ENCODE peak calls at places on chromosomes 7 and 10, in eight cellular contexts. One of them, this sample, is unnamed.

GRCh38 chr10:80204801-80205477 is 398 bp downstream of the ANXA11 start:
- DNase-seq in cardiac fibroblast: peak; percentile 51
- DNase-seq in OCI-LY7: peak; percentile 53
- DNase-seq in adrenal gland: peak; percentile 60
- DNase-seq in mammary epithelial cell: no peak
- DNase-seq in neural progenitor cell: peak; percentile 57
- DNase-seq in neural crest cell: peak; percentile 11
- DNase-seq in mucosa of descending colon: peak; percentile 33
- DNase-seq in this sample: no peak

GRCh38 chr10:125209591-125210373 is 49.4 kb upstream of the CTBP2 start:
- DNase-seq in cardiac fibroblast: peak; percentile 24
- DNase-seq in OCI-LY7: no peak
- DNase-seq in adrenal gland: no peak
- DNase-seq in mammary epithelial cell: no peak
- DNase-seq in neural progenitor cell: no peak
- DNase-seq in neural crest cell: no peak
- DNase-seq in mucosa of descending colon: no peak
- DNase-seq in this sample: no peak

GRCh38 chr7:5429253-5429856 is 5.7 kb upstream of the TNRC18 start:
- DNase-seq in cardiac fibroblast: peak; percentile 76
- DNase-seq in OCI-LY7: no peak
- DNase-seq in adrenal gland: peak; percentile 51
- DNase-seq in mammary epithelial cell: peak; percentile 77
- DNase-seq in neural progenitor cell: peak; percentile 71
- DNase-seq in neural crest cell: no peak
- DNase-seq in mucosa of descending colon: peak; percentile 72
- DNase-seq in this sample: no peak

GRCh38 chr7:50781371-50781770 is 1.3 kb downstream of the GRB10 start:
- DNase-seq in cardiac fibroblast: no peak
- DNase-seq in OCI-LY7: no peak
- DNase-seq in adrenal gland: no peak
- DNase-seq in mammary epithelial cell: no peak
- DNase-seq in neural progenitor cell: peak; percentile 60
- DNase-seq in neural crest cell: no peak
- DNase-seq in mucosa of descending colon: no peak
- DNase-seq in this sample: no peak

GRCh38 chr10:116155191-116155590 is 117.8 kb downstream of the GFRA1 start:
- DNase-seq in cardiac fibroblast: no peak
- DNase-seq in OCI-LY7: no peak
- DNase-seq in adrenal gland: no peak
- DNase-seq in mammary epithelial cell: no peak
- DNase-seq in neural progenitor cell: no peak
- DNase-seq in neural crest cell: no peak
- DNase-seq in mucosa of descending colon: no peak
- DNase-seq in this sample: no peak

GRCh38 chr7:44789990-44790389 is 6.5 kb upstream of the PPIA start:
- DNase-seq in cardiac fibroblast: no peak
- DNase-seq in OCI-LY7: no peak
- DNase-seq in adrenal gland: no peak
- DNase-seq in mammary epithelial cell: no peak
- DNase-seq in neural progenitor cell: no peak
- DNase-seq in neural crest cell: no peak
- DNase-seq in mucosa of descending colon: no peak
- DNase-seq in this sample: no peak

GRCh38 chr10:18649364-18649959 is 1.9 kb downstream of the NSUN6 start:
- DNase-seq in cardiac fibroblast: no peak
- DNase-seq in OCI-LY7: peak; percentile 47
- DNase-seq in adrenal gland: no peak
- DNase-seq in mammary epithelial cell: no peak
- DNase-seq in neural progenitor cell: no peak
- DNase-seq in neural crest cell: no peak
- DNase-seq in mucosa of descending colon: no peak
- DNase-seq in this sample: no peak

GRCh38 chr7:64625114-64626082 is 40.5 kb upstream of the ZNF107 start:
- DNase-seq in cardiac fibroblast: no peak
- DNase-seq in OCI-LY7: peak; percentile 61
- DNase-seq in adrenal gland: no peak
- DNase-seq in mammary epithelial cell: no peak
- DNase-seq in neural progenitor cell: no peak
- DNase-seq in neural crest cell: no peak
- DNase-seq in mucosa of descending colon: no peak
- DNase-seq in this sample: no peak

GRCh38 chr10:121495719-121496118 is 102.5 kb downstream of the FGFR2 start:
- DNase-seq in cardiac fibroblast: no peak
- DNase-seq in OCI-LY7: no peak
- DNase-seq in adrenal gland: no peak
- DNase-seq in mammary epithelial cell: no peak
- DNase-seq in neural progenitor cell: no peak
- DNase-seq in neural crest cell: no peak
- DNase-seq in mucosa of descending colon: no peak
- DNase-seq in this sample: no peak

GRCh38 chr7:128020161-128020560 is 11.1 kb downstream of the LRRC4 start:
- DNase-seq in cardiac fibroblast: no peak
- DNase-seq in OCI-LY7: peak; percentile 24
- DNase-seq in adrenal gland: no peak
- DNase-seq in mammary epithelial cell: no peak
- DNase-seq in neural progenitor cell: peak; percentile 43
- DNase-seq in neural crest cell: no peak
- DNase-seq in mucosa of descending colon: no peak
- DNase-seq in this sample: no peak

GRCh38 chr7:102044984-102045673 is 227.7 kb downstream of the CUX1 start:
- DNase-seq in cardiac fibroblast: peak; percentile 90
- DNase-seq in OCI-LY7: no peak
- DNase-seq in adrenal gland: peak; percentile 61
- DNase-seq in mammary epithelial cell: no peak
- DNase-seq in neural progenitor cell: peak; percentile 15
- DNase-seq in neural crest cell: no peak
- DNase-seq in mucosa of descending colon: no peak
- DNase-seq in this sample: peak; percentile 76

GRCh38 chr7:29488977-29489376 is 74.7 kb upstream of the PRR15 start:
- DNase-seq in cardiac fibroblast: peak; percentile 88
- DNase-seq in OCI-LY7: no peak
- DNase-seq in adrenal gland: no peak
- DNase-seq in mammary epithelial cell: peak; percentile 67
- DNase-seq in neural progenitor cell: no peak
- DNase-seq in neural crest cell: no peak
- DNase-seq in mucosa of descending colon: no peak
- DNase-seq in this sample: no peak

GRCh38 chr7:111750168-111750715 is 187.9 kb upstream of the IMMP2L start:
- DNase-seq in cardiac fibroblast: no peak
- DNase-seq in OCI-LY7: no peak
- DNase-seq in adrenal gland: no peak
- DNase-seq in mammary epithelial cell: no peak
- DNase-seq in neural progenitor cell: no peak
- DNase-seq in neural crest cell: no peak
- DNase-seq in mucosa of descending colon: no peak
- DNase-seq in this sample: no peak

GRCh38 chr10:110643670-110644597 is at the start of gene RBM20:
- DNase-seq in cardiac fibroblast: no peak
- DNase-seq in OCI-LY7: no peak
- DNase-seq in adrenal gland: peak; percentile 23
- DNase-seq in mammary epithelial cell: peak; percentile 43
- DNase-seq in neural progenitor cell: peak; percentile 82
- DNase-seq in neural crest cell: peak; percentile 29
- DNase-seq in mucosa of descending colon: peak; percentile 8
- DNase-seq in this sample: no peak

GRCh38 chr7:156236936-156237599 is 403.5 kb upstream of the RNF32 start:
- DNase-seq in cardiac fibroblast: no peak
- DNase-seq in OCI-LY7: no peak
- DNase-seq in adrenal gland: no peak
- DNase-seq in mammary epithelial cell: no peak
- DNase-seq in neural progenitor cell: no peak
- DNase-seq in neural crest cell: no peak
- DNase-seq in mucosa of descending colon: no peak
- DNase-seq in this sample: no peak

GRCh38 chr7:132080967-132081668 is 495.2 kb downstream of the PLXNA4 start:
- DNase-seq in cardiac fibroblast: peak; percentile 92
- DNase-seq in OCI-LY7: no peak
- DNase-seq in adrenal gland: no peak
- DNase-seq in mammary epithelial cell: no peak
- DNase-seq in neural progenitor cell: no peak
- DNase-seq in neural crest cell: no peak
- DNase-seq in mucosa of descending colon: peak; percentile 25
- DNase-seq in this sample: no peak

GRCh38 chr7:1623810-1624209 is 46.3 kb upstream of the ELFN1 start:
- DNase-seq in cardiac fibroblast: no peak
- DNase-seq in OCI-LY7: no peak
- DNase-seq in adrenal gland: no peak
- DNase-seq in mammary epithelial cell: no peak
- DNase-seq in neural progenitor cell: no peak
- DNase-seq in neural crest cell: no peak
- DNase-seq in mucosa of descending colon: no peak
- DNase-seq in this sample: no peak

GRCh38 chr10:133157662-133158436 is 2.2 kb upstream of the KNDC1 start:
- DNase-seq in cardiac fibroblast: no peak
- DNase-seq in OCI-LY7: no peak
- DNase-seq in adrenal gland: no peak
- DNase-seq in mammary epithelial cell: no peak
- DNase-seq in neural progenitor cell: no peak
- DNase-seq in neural crest cell: no peak
- DNase-seq in mucosa of descending colon: no peak
- DNase-seq in this sample: no peak

GRCh38 chr7:43869898-43870240 is 552 bp upstream of the MRPS24 start:
- DNase-seq in cardiac fibroblast: peak; percentile 84
- DNase-seq in OCI-LY7: no peak
- DNase-seq in adrenal gland: peak; percentile 74
- DNase-seq in mammary epithelial cell: peak; percentile 93
- DNase-seq in neural progenitor cell: no peak
- DNase-seq in neural crest cell: no peak
- DNase-seq in mucosa of descending colon: peak; percentile 25
- DNase-seq in this sample: no peak

GRCh38 chr7:47281161-47281560 is 300.8 kb downstream of the TNS3 start:
- DNase-seq in cardiac fibroblast: no peak
- DNase-seq in OCI-LY7: no peak
- DNase-seq in adrenal gland: no peak
- DNase-seq in mammary epithelial cell: no peak
- DNase-seq in neural progenitor cell: no peak
- DNase-seq in neural crest cell: no peak
- DNase-seq in mucosa of descending colon: no peak
- DNase-seq in this sample: no peak

GRCh38 chr7:64902806-64903721 is at the start of gene ZNF273:
- DNase-seq in cardiac fibroblast: peak; percentile 88
- DNase-seq in OCI-LY7: peak; percentile 96
- DNase-seq in adrenal gland: peak; percentile 97
- DNase-seq in mammary epithelial cell: peak; percentile 88
- DNase-seq in neural progenitor cell: peak; percentile 93
- DNase-seq in neural crest cell: peak; percentile 75
- DNase-seq in mucosa of descending colon: peak; percentile 98
- DNase-seq in this sample: peak; percentile 89

GRCh38 chr7:16491148-16491547 is 25.6 kb upstream of the SOSTDC1 start:
- DNase-seq in cardiac fibroblast: no peak
- DNase-seq in OCI-LY7: no peak
- DNase-seq in adrenal gland: no peak
- DNase-seq in mammary epithelial cell: no peak
- DNase-seq in neural progenitor cell: peak; percentile 18
- DNase-seq in neural crest cell: no peak
- DNase-seq in mucosa of descending colon: no peak
- DNase-seq in this sample: no peak

DNA sequence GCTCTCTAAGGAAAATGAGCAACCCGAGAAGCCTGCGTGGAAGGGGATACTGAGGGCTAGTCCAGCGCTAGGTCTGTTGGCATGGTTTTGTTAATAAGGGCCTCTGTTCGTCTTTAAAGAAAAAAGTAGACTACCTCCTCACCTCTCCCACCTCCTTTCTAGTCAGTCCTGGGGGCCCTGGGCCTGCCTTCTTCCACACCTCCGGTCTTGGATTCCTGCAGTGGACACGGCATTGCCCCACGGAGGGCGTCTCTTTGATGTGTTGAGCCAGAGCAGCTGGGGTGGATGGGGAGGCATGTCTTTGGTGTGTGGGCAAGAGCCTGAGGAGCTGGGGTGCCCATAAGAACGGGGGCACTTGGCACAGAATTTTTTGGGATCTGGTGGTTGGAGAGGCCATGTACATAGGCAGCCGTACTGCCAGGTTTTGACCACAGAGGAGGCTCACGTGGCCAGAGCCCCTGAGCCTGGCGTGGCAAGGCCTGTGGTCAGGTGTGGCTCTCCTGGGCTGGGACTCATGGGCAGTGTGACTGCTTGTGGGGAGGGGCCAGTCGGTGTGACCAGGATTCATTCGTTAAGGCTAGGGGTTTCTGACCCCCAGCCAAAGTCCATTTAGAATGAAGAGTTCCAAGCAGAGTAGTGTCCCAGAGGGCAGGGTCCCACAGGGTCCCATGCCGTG is 38.1 kb downstream of the AGAP3 start:
- DNase-seq in cardiac fibroblast: no peak
- DNase-seq in OCI-LY7: no peak
- DNase-seq in adrenal gland: no peak
- DNase-seq in mammary epithelial cell: no peak
- DNase-seq in neural progenitor cell: no peak
- DNase-seq in neural crest cell: no peak
- DNase-seq in mucosa of descending colon: no peak
- DNase-seq in this sample: no peak
- TF ChIP-seq CTCF in cardiac fibroblast: no peak
- TF ChIP-seq CTCF in OCI-LY7: peak; percentile 44
- TF ChIP-seq CTCF in adrenal gland: no peak
- TF ChIP-seq CTCF in mammary epithelial cell: no peak
- TF ChIP-seq CTCF in neural progenitor cell: no peak
- TF ChIP-seq CTCF in neural crest cell: no peak
- TF ChIP-seq CTCF in mucosa of descending colon: no peak
- TF ChIP-seq CTCF in this sample: no peak

GRCh38 chr7:33463131-33463530 is 333.8 kb downstream of the BBS9 start:
- DNase-seq in cardiac fibroblast: no peak
- DNase-seq in OCI-LY7: no peak
- DNase-seq in adrenal gland: no peak
- DNase-seq in mammary epithelial cell: no peak
- DNase-seq in neural progenitor cell: peak; percentile 57
- DNase-seq in neural crest cell: no peak
- DNase-seq in mucosa of descending colon: no peak
- DNase-seq in this sample: no peak

GRCh38 chr7:33457041-33457440 is 327.7 kb downstream of the BBS9 start:
- DNase-seq in cardiac fibroblast: no peak
- DNase-seq in OCI-LY7: no peak
- DNase-seq in adrenal gland: no peak
- DNase-seq in mammary epithelial cell: no peak
- DNase-seq in neural progenitor cell: no peak
- DNase-seq in neural crest cell: no peak
- DNase-seq in mucosa of descending colon: no peak
- DNase-seq in this sample: no peak

GRCh38 chr7:33459340-33459751 is 330.0 kb downstream of the BBS9 start:
- DNase-seq in cardiac fibroblast: peak; percentile 82
- DNase-seq in OCI-LY7: peak; percentile 3
- DNase-seq in adrenal gland: peak; percentile 2
- DNase-seq in mammary epithelial cell: peak; percentile 37
- DNase-seq in neural progenitor cell: peak; percentile 70
- DNase-seq in neural crest cell: no peak
- DNase-seq in mucosa of descending colon: peak; percentile 10
- DNase-seq in this sample: no peak
- TF ChIP-seq CTCF in cardiac fibroblast: peak; percentile 61
- TF ChIP-seq CTCF in OCI-LY7: peak; percentile 39
- TF ChIP-seq CTCF in adrenal gland: peak; percentile 33
- TF ChIP-seq CTCF in mammary epithelial cell: peak; percentile 60
- TF ChIP-seq CTCF in neural progenitor cell: peak; percentile 68
- TF ChIP-seq CTCF in neural crest cell: peak; percentile 65
- TF ChIP-seq CTCF in mucosa of descending colon: no peak
- TF ChIP-seq CTCF in this sample: peak; percentile 69

GRCh38 chr10:4004144-4004543 is 219.1 kb upstream of the KLF6 start:
- DNase-seq in cardiac fibroblast: no peak
- DNase-seq in OCI-LY7: no peak
- DNase-seq in adrenal gland: no peak
- DNase-seq in mammary epithelial cell: no peak
- DNase-seq in neural progenitor cell: no peak
- DNase-seq in neural crest cell: no peak
- DNase-seq in mucosa of descending colon: no peak
- DNase-seq in this sample: no peak
- TF ChIP-seq CTCF in cardiac fibroblast: no peak
- TF ChIP-seq CTCF in OCI-LY7: no peak
- TF ChIP-seq CTCF in adrenal gland: no peak
- TF ChIP-seq CTCF in mammary epithelial cell: no peak
- TF ChIP-seq CTCF in neural progenitor cell: no peak
- TF ChIP-seq CTCF in neural crest cell: no peak
- TF ChIP-seq CTCF in mucosa of descending colon: no peak
- TF ChIP-seq CTCF in this sample: no peak

GRCh38 chr7:86214734-86215133 is 429.0 kb upstream of the GRM3 start:
- DNase-seq in cardiac fibroblast: no peak
- DNase-seq in OCI-LY7: peak; percentile 61
- DNase-seq in adrenal gland: no peak
- DNase-seq in mammary epithelial cell: no peak
- DNase-seq in neural progenitor cell: no peak
- DNase-seq in neural crest cell: no peak
- DNase-seq in mucosa of descending colon: no peak
- DNase-seq in this sample: no peak
- TF ChIP-seq CTCF in cardiac fibroblast: no peak
- TF ChIP-seq CTCF in OCI-LY7: no peak
- TF ChIP-seq CTCF in adrenal gland: no peak
- TF ChIP-seq CTCF in mammary epithelial cell: no peak
- TF ChIP-seq CTCF in neural progenitor cell: no peak
- TF ChIP-seq CTCF in neural crest cell: no peak
- TF ChIP-seq CTCF in mucosa of descending colon: no peak
- TF ChIP-seq CTCF in this sample: no peak